ENCODE peak calls at places on chromosomes 3 and 15, in ten cellular contexts. M is left ventricle myocardium superior; Y is neural crest cell; U is fibroblast of the conjunctiva; Q is fibroblast of mammary gland; V is psoas muscle; B is hippocampal formation; S is AG08395; C is A172; T is activated naive CD4-positive, alpha-beta T cell. X is an unnamed sample.

GRCh38 chr15:97961067-97961954 is 808 bp downstream of the ARRDC4 start:
- DNase-seq in U (no peak), B (no peak), T (no peak), M (peak; percentile 76), Q (peak; percentile 22), S (no peak), Y (no peak), C (peak; percentile 1), V (peak; percentile 81), X (peak; percentile 39)

GRCh38 chr15:78390823-78391222 is 47.2 kb upstream of the IREB2 start:
- DNase-seq in M (no peak), T (no peak), Q (peak; percentile 44), B (no peak), V (no peak), Y (no peak), S (peak; percentile 91), C (no peak), U (peak; percentile 23), X (no peak)

GRCh38 chr3:8975081-8976020 is 12.1 kb upstream of the RAD18 start:
- DNase-seq in C (no peak), M (no peak), S (no peak), U (no peak), Y (no peak), V (no peak), B (no peak), Q (peak; percentile 18), T (no peak), X (no peak)

GRCh38 chr3:148878073-148878472 is 13.0 kb downstream of the CPA3 start:
- DNase-seq in Q (no peak), V (no peak), S (no peak), Y (no peak), U (no peak), C (no peak), T (no peak), M (no peak), B (no peak), X (no peak)

GRCh38 chr15:90221251-90221900 is 12.4 kb downstream of the CIB1 start:
- DNase-seq in T (no peak), Q (peak; percentile 92), M (peak; percentile 81), U (peak; percentile 81), V (peak; percentile 89), C (peak; percentile 78), B (peak; percentile 71), Y (peak; percentile 32), S (peak; percentile 93), X (peak; percentile 75)

GRCh38 chr3:53075743-53076140 is 29.9 kb upstream of the SFMBT1 start:
- DNase-seq in S (no peak), T (no peak), Q (no peak), V (no peak), Y (no peak), M (no peak), B (no peak), C (no peak), U (no peak), X (no peak)

GRCh38 chr3:196207159-196207832 is 3.9 kb downstream of the ZDHHC19 start:
- DNase-seq in S (no peak), T (no peak), B (no peak), C (no peak), Q (no peak), M (peak; percentile 46), Y (no peak), V (peak; percentile 66), U (no peak), X (peak; percentile 42)

GRCh38 chr15:29435811-29436210 is 166.2 kb upstream of the NSMCE3 start:
- DNase-seq in U (no peak), S (no peak), Q (no peak), V (no peak), B (no peak), Y (no peak), M (no peak), T (no peak), C (peak; percentile 12), X (no peak)

GRCh38 chr3:143433787-143434378 is 314.3 kb downstream of the CHST2 start:
- DNase-seq in S (no peak), B (no peak), Q (peak; percentile 29), Y (no peak), M (no peak), T (no peak), U (no peak), C (no peak), V (no peak), X (no peak)

GRCh38 chr3:140384028-140384771 is 293.7 kb upstream of the TRIM42 start:
- DNase-seq in S (no peak), M (peak; percentile 30), V (no peak), U (no peak), T (no peak), Q (no peak), C (no peak), Y (no peak), B (no peak), X (no peak)

GRCh38 chr3:123766195-123767019 is 117.7 kb downstream of the MYLK start:
- DNase-seq in Y (no peak), B (no peak), C (no peak), U (no peak), S (no peak), V (no peak), Q (no peak), M (no peak), T (no peak), X (no peak)

GRCh38 chr3:105051972-105052371 is 314.7 kb upstream of the ALCAM start:
- DNase-seq in Q (no peak), Y (no peak), B (no peak), T (no peak), U (no peak), M (no peak), V (no peak), S (no peak), C (no peak), X (no peak)

GRCh38 chr3:49183873-49184272 is 12.5 kb downstream of the KLHDC8B start:
- DNase-seq in S (no peak), U (no peak), C (no peak), Q (no peak), V (no peak), T (no peak), M (no peak), Y (no peak), B (no peak), X (no peak)

GRCh38 chr3:106452096-106452495 is 583.3 kb upstream of the CBLB start:
- DNase-seq in V (no peak), Q (no peak), Y (no peak), T (no peak), M (no peak), U (no peak), S (no peak), C (no peak), B (no peak), X (no peak)

GRCh38 chr15:74386496-74387140 is 19.2 kb upstream of the CYP11A1 start:
- DNase-seq in B (no peak), C (no peak), Q (no peak), Y (no peak), U (no peak), S (no peak), M (no peak), T (no peak), V (no peak), X (no peak)

GRCh38 chr3:181694805-181695660 is 16.7 kb upstream of the SOX2 start:
- DNase-seq in Q (peak; percentile 30), V (peak; percentile 74), T (no peak), B (no peak), C (no peak), U (no peak), M (peak; percentile 73), S (no peak), Y (no peak), X (peak; percentile 74)

GRCh38 chr15:60735559-60736047 is 256.7 kb upstream of the ICE2 start:
- DNase-seq in B (no peak), Y (no peak), M (no peak), C (no peak), Q (no peak), V (no peak), S (no peak), T (no peak), U (no peak), X (no peak)

GRCh38 chr3:30260747-30261146 is 345.7 kb upstream of the TGFBR2 start:
- DNase-seq in S (no peak), B (no peak), C (no peak), Y (no peak), M (no peak), V (no peak), T (no peak), U (no peak), Q (no peak), X (no peak)

GRCh38 chr3:50246517-50246954 is 10.5 kb downstream of the GNAI2 start:
- DNase-seq in V (no peak), C (peak; percentile 99), B (no peak), S (peak; percentile 80), T (peak; percentile 33), Q (peak; percentile 96), U (peak; percentile 77), Y (no peak), M (no peak), X (no peak)

GRCh38 chr3:15899438-15899837 is 101.7 kb upstream of the ANKRD28 start:
- DNase-seq in V (no peak), M (no peak), U (peak; percentile 50), T (no peak), Y (no peak), C (peak; percentile 74), S (peak; percentile 59), B (no peak), Q (peak; percentile 87), X (no peak)

GRCh38 chr3:157471051-157471450 is 32.2 kb downstream of the VEPH1 start:
- DNase-seq in S (no peak), M (no peak), Q (no peak), V (no peak), C (no peak), T (no peak), B (no peak), U (no peak), Y (no peak), X (no peak)

GRCh38 chr3:25662921-25663320 is 1.8 kb downstream of the TOP2B start:
- DNase-seq in Y (no peak), Q (no peak), T (no peak), U (no peak), B (no peak), M (no peak), V (no peak), C (no peak), S (no peak), X (no peak)

GRCh38 chr15:66633851-66634250 is 68.1 kb upstream of the LCTL start:
- DNase-seq in Q (no peak), C (no peak), U (no peak), M (no peak), S (no peak), V (no peak), T (no peak), Y (no peak), B (no peak), X (no peak)

GRCh38 chr3:177057768-177058167 is 139.5 kb downstream of the TBL1XR1 start:
- DNase-seq in S (no peak), T (no peak), Y (no peak), M (no peak), Q (peak; percentile 31), U (no peak), C (no peak), B (no peak), V (no peak), X (no peak)

GRCh38 chr3:21938267-21938681 is 187.3 kb upstream of the ZNF385D start:
- DNase-seq in M (no peak), T (no peak), C (no peak), Q (no peak), V (no peak), Y (no peak), B (no peak), S (no peak), U (no peak), X (no peak)

GRCh38 chr15:57172925-57173324 is 203.4 kb upstream of the CGNL1 start:
- DNase-seq in U (no peak), Q (peak; percentile 21), Y (no peak), T (no peak), V (no peak), C (no peak), M (no peak), S (no peak), B (no peak), X (no peak)

GRCh38 chr3:3560566-3561336 is 238.5 kb upstream of the LRRN1 start:
- DNase-seq in B (no peak), T (no peak), C (peak; percentile 26), V (no peak), Y (no peak), S (no peak), Q (no peak), M (no peak), U (no peak), X (no peak)

GRCh38 chr15:84023636-84024035 is 211.9 kb upstream of the GOLGA6L4 start:
- DNase-seq in M (no peak), C (peak; percentile 7), Y (peak; percentile 21), B (no peak), V (no peak), T (no peak), S (no peak), Q (peak; percentile 62), U (peak; percentile 13), X (peak; percentile 35)

X was measured in glutamatergic neuron.